ENCODE peak calls at places on chromosome 2, in seven cellular contexts. J is hypothalamus; C is endodermal cell; E is NCI-H1694 treated with DMSO at 0.1 percent for 48 hours; T is activated naive CD4-positive, alpha-beta T cell treated with anti-CD3 and anti-CD28 coated beads, Interleukin-2, amount 50 U/mL, for 72 hours; K is sciatic nerve; F is PC-3. X is an unnamed sample.

GRCh38 chr2:27989149-27989548 is 98.6 kb downstream of the BABAM2 start:
- DNase-seq in F (no peak), E (no peak), T (no peak), K (no peak), J (no peak), C (no peak), X (no peak)

GRCh38 chr2:68193144-68193543 is 35.5 kb downstream of the PNO1 start:
- DNase-seq in T (no peak), J (no peak), C (no peak), K (no peak), E (no peak), F (peak), X (no peak)

GRCh38 chr2:216678813-216679657 is 16.3 kb downstream of the IGFBP5 start:
- DNase-seq in J (no peak), F (no peak), K (no peak), E (no peak), T (no peak), C (peak), X (no peak)

GRCh38 chr2:113278812-113279139 is at the start of gene PAX8:
- DNase-seq in F (no peak), T (no peak), J (no peak), K (no peak), C (peak), E (no peak), X (no peak)

GRCh38 chr2:119088416-119088815 is 70.1 kb downstream of the C1QL2 start:
- DNase-seq in C (no peak), E (no peak), F (no peak), T (no peak), K (no peak), J (no peak), X (no peak)

GRCh38 chr2:7992612-7993596 is 689.0 kb upstream of the ID2 start:
- DNase-seq in T (no peak), C (no peak), F (peak), E (no peak), J (no peak), K (no peak), X (no peak)

GRCh38 chr2:85324639-85325465 is 2.9 kb downstream of the TGOLN2 start:
- DNase-seq in K (no peak), C (no peak), F (no peak), T (no peak), J (no peak), E (no peak), X (no peak)

GRCh38 chr2:101255501-101255900 is 2.8 kb downstream of the CNOT11 start:
- DNase-seq in K (no peak), F (peak), T (no peak), C (no peak), J (no peak), E (no peak), X (no peak)

GRCh38 chr2:101038455-101039255 is 36.6 kb downstream of the RPL31 start:
- DNase-seq in K (no peak), F (peak), C (peak), J (no peak), T (peak), E (no peak), X (no peak)

GRCh38 chr2:102796337-102796736 is 34.5 kb downstream of the TMEM182 start:
- DNase-seq in T (no peak), K (no peak), F (no peak), J (no peak), C (no peak), E (no peak), X (no peak)

GRCh38 chr2:167814881-167815718 is 432.3 kb downstream of the STK39 start:
- DNase-seq in C (no peak), E (no peak), K (no peak), T (no peak), F (no peak), J (no peak), X (no peak)

GRCh38 chr2:62586981-62587380 is 81.0 kb upstream of the TMEM17 start:
- DNase-seq in E (no peak), K (no peak), J (no peak), C (no peak), F (peak), T (no peak), X (peak)

GRCh38 chr2:60484080-60484737 is 69.2 kb downstream of the BCL11A start:
- DNase-seq in C (peak), F (no peak), K (no peak), T (no peak), J (no peak), E (no peak), X (no peak)

GRCh38 chr2:176409671-176410070 is 140.4 kb downstream of the MTX2 start:
- DNase-seq in K (no peak), T (no peak), J (no peak), C (no peak), E (no peak), F (peak), X (no peak)

GRCh38 chr2:24521162-24521857 is 30.3 kb downstream of the NCOA1 start:
- DNase-seq in J (no peak), T (no peak), F (no peak), C (no peak), E (no peak), K (no peak), X (no peak)

GRCh38 chr2:227406177-227407031 is 18.7 kb upstream of the SCYGR1 start:
- DNase-seq in J (no peak), T (no peak), E (peak), F (peak), K (peak), C (peak), X (peak)

GRCh38 chr2:144701259-144701658 is 181.3 kb upstream of the ZEB2 start:
- DNase-seq in T (no peak), E (no peak), F (no peak), K (no peak), C (no peak), J (no peak), X (peak)